ENCODE peak calls at places on chromosome 2, in seven cellular contexts. One of them, this sample, is unnamed. For H3K9me3 and H3K4me1, the result is how much of the 10 kb centered on the place peaks cover.

GRCh38 chr2:187532333-187533120 is 21.7 kb downstream of the TFPI start:
- DNase-seq in naive thymus-derived CD4-positive, alpha-beta T cell: no peak
- DNase-seq in GM23248: no peak
- DNase-seq in upper lobe of left lung: no peak
- DNase-seq in mammary epithelial cell: no peak
- DNase-seq in CD4-positive, CD25-positive, alpha-beta regulatory T cell: no peak
- DNase-seq in left lung: no peak
- DNase-seq in this sample: no peak

GRCh38 chr2:164186596-164186995 is 434.7 kb downstream of the GRB14 start:
- DNase-seq in naive thymus-derived CD4-positive, alpha-beta T cell: no peak
- DNase-seq in GM23248: no peak
- DNase-seq in left lung: no peak
- DNase-seq in mammary epithelial cell: peak
- DNase-seq in CD4-positive, CD25-positive, alpha-beta regulatory T cell: no peak
- DNase-seq in upper lobe of left lung: no peak
- DNase-seq in this sample: no peak

GRCh38 chr2:43071629-43072550 is 154.5 kb downstream of the ZFP36L2 start:
- DNase-seq in upper lobe of left lung: no peak
- DNase-seq in CD4-positive, CD25-positive, alpha-beta regulatory T cell: no peak
- DNase-seq in left lung: peak
- DNase-seq in mammary epithelial cell: no peak
- DNase-seq in naive thymus-derived CD4-positive, alpha-beta T cell: no peak
- DNase-seq in GM23248: peak
- DNase-seq in this sample: no peak

GRCh38 chr2:157833721-157834120 is 42.4 kb downstream of the ACVR1 start:
- DNase-seq in left lung: no peak
- DNase-seq in CD4-positive, CD25-positive, alpha-beta regulatory T cell: no peak
- DNase-seq in naive thymus-derived CD4-positive, alpha-beta T cell: no peak
- DNase-seq in upper lobe of left lung: no peak
- DNase-seq in mammary epithelial cell: no peak
- DNase-seq in GM23248: no peak
- DNase-seq in this sample: no peak

GRCh38 chr2:43228782-43229659 is 2.6 kb upstream of the ZFP36L2 start:
- DNase-seq in mammary epithelial cell: peak
- DNase-seq in left lung: no peak
- DNase-seq in GM23248: peak
- DNase-seq in naive thymus-derived CD4-positive, alpha-beta T cell: no peak
- DNase-seq in CD4-positive, CD25-positive, alpha-beta regulatory T cell: peak
- DNase-seq in upper lobe of left lung: no peak
- DNase-seq in this sample: no peak

GRCh38 chr2:198483046-198483445 is 678.7 kb downstream of the PLCL1 start:
- DNase-seq in naive thymus-derived CD4-positive, alpha-beta T cell: no peak
- DNase-seq in upper lobe of left lung: no peak
- DNase-seq in left lung: no peak
- DNase-seq in CD4-positive, CD25-positive, alpha-beta regulatory T cell: no peak
- DNase-seq in GM23248: peak
- DNase-seq in mammary epithelial cell: no peak
- DNase-seq in this sample: no peak

GRCh38 chr2:112642561-112642960 is 3.2 kb upstream of the SLC20A1 start:
- DNase-seq in GM23248: no peak
- DNase-seq in CD4-positive, CD25-positive, alpha-beta regulatory T cell: no peak
- DNase-seq in naive thymus-derived CD4-positive, alpha-beta T cell: no peak
- DNase-seq in left lung: no peak
- DNase-seq in upper lobe of left lung: no peak
- DNase-seq in mammary epithelial cell: no peak
- DNase-seq in this sample: no peak

GRCh38 chr2:198054299-198054698 is 249.9 kb downstream of the PLCL1 start:
- DNase-seq in upper lobe of left lung: no peak
- DNase-seq in GM23248: peak
- DNase-seq in mammary epithelial cell: peak
- DNase-seq in left lung: no peak
- DNase-seq in CD4-positive, CD25-positive, alpha-beta regulatory T cell: peak
- DNase-seq in naive thymus-derived CD4-positive, alpha-beta T cell: peak
- DNase-seq in this sample: no peak

DNA sequence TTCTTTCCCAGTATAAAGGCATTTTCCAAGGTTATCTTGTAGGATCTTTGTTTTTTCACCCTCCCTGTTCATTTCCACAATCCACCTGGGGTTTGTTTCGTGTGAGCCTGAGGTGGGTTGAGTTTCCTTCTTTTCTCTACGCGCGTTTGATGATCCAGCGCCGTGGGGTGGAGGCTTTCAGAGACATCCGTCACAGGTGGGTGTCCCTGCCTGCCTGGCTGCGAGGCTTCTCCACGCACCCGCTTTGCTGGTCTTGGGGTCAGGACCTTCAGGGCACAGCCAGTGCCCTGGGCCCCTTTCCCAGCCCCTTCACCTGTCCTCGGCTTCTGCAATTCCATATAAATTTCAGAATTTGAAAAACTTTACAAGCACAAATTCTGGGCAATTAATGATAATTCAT is 109.0 kb upstream of the ALKAL2 start:
- DNase-seq in mammary epithelial cell: no peak
- DNase-seq in upper lobe of left lung: no peak
- DNase-seq in CD4-positive, CD25-positive, alpha-beta regulatory T cell: no peak
- DNase-seq in naive thymus-derived CD4-positive, alpha-beta T cell: no peak
- DNase-seq in GM23248: no peak
- DNase-seq in left lung: no peak
- DNase-seq in this sample: no peak
- H3K9me3 ChIP-seq in mammary epithelial cell: under half
- H3K9me3 ChIP-seq in upper lobe of left lung: under half
- H3K9me3 ChIP-seq in CD4-positive, CD25-positive, alpha-beta regulatory T cell: under half
- H3K9me3 ChIP-seq in naive thymus-derived CD4-positive, alpha-beta T cell: under half
- H3K9me3 ChIP-seq in GM23248: under half
- H3K9me3 ChIP-seq in left lung: under half
- H3K9me3 ChIP-seq in this sample: under half

DNA sequence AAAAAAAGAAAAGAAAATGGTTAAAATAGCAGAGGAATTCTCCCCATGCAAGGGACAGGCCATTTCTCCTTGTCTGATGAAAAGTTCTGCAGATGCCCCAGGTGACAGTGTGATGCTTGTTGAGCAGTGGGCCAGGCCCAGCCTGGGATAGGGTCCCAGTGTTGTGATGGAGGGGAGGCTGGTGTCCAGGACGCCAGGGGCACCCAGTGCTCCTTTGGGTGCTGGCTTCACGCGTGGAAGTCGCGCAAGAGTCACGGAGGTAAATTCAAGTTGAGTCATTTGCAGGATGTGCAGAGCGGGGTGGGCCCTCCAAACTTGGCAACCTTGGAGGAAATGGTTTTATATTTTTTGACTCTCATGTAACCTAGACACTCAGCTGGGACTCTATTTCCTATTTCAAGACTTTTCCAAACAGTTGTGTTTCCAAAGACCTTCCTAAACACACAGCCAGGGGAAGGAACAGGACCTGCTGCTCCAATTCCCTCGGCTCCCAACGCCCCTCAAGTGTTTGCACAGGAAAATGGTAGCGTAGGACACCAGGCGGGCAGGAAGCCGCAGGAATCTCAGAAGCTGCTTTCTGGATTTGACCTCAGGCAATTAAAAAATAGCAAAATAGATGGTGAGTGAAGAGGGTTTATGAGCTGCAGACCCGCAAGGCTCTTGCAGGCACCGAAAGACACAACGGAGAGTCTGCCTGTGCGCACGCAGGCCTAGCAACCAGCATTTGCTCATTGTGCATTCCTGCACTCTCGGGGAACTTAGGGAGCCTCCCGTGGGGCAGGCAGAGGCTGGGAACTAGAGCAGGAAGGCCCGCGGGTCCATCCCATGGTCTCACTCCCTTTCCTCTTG is 107.1 kb upstream of the ODC1 start:
- DNase-seq in mammary epithelial cell: no peak
- DNase-seq in GM23248: no peak
- DNase-seq in left lung: peak
- DNase-seq in upper lobe of left lung: no peak
- DNase-seq in CD4-positive, CD25-positive, alpha-beta regulatory T cell: no peak
- DNase-seq in naive thymus-derived CD4-positive, alpha-beta T cell: no peak
- DNase-seq in this sample: no peak
- H3K27ac ChIP-seq in mammary epithelial cell: no peak
- H3K27ac ChIP-seq in GM23248: no peak
- H3K27ac ChIP-seq in left lung: no peak
- H3K27ac ChIP-seq in upper lobe of left lung: no peak
- H3K27ac ChIP-seq in CD4-positive, CD25-positive, alpha-beta regulatory T cell: no peak
- H3K27ac ChIP-seq in naive thymus-derived CD4-positive, alpha-beta T cell: no peak
- H3K27ac ChIP-seq in this sample: no peak

DNA sequence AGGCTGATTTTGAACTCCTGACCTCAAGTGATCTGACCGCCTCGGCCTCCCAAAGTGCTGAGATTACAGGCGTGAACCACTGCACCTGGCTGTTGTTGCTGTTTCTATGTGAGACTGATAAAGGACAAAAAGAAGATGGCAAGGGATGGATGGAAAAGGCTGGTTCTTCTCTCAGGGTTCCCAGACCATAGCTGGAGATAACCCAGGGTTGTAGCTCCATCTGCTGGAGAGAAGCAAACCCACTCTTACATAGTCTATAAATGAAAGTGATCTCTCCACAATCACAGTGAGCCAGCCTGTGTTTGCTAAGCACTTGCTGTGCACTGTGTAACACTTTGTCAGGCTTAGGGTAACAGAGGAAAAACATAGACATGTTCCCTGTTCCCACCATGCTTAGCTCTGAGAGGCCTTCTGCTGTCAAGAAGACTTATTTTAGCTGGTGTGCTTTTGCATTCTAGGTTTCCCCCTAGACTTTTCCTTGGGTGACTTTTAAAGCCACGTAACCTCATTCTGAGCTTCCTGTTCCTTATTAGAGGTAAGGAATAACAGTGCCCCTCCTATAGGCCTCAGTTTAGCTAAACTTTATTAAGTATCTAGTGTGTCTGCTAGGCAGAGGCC is 49.7 kb downstream of the LIMS1 start:
- DNase-seq in left lung: no peak
- DNase-seq in upper lobe of left lung: no peak
- DNase-seq in mammary epithelial cell: peak
- DNase-seq in naive thymus-derived CD4-positive, alpha-beta T cell: peak
- DNase-seq in GM23248: peak
- DNase-seq in CD4-positive, CD25-positive, alpha-beta regulatory T cell: peak
- DNase-seq in this sample: no peak
- H3K4me1 ChIP-seq in left lung: half or more
- H3K4me1 ChIP-seq in upper lobe of left lung: under half
- H3K4me1 ChIP-seq in mammary epithelial cell: under half
- H3K4me1 ChIP-seq in naive thymus-derived CD4-positive, alpha-beta T cell: under half
- H3K4me1 ChIP-seq in GM23248: under half
- H3K4me1 ChIP-seq in CD4-positive, CD25-positive, alpha-beta regulatory T cell: under half
- H3K4me1 ChIP-seq in this sample: under half

DNA sequence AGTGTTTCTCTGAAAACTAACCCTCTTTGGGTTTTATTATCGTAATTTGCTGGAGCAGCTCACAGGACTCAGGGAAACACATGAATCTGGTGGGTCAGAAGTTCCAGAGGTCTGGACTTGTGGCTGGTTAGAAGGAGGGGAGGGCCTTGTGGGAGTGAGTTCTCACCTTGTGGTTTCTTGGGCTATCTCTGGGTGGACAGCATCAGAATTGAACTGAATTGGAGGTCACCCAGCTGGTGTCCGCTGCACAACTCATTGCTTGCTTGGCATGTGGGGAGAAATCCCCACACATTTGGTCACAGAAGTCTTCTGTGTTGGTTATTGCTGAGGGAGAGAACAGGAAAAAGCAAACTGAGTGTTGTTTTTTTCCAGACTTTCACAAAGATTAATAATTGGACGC is 27.5 kb downstream of the ZNF892 start:
- DNase-seq in GM23248: no peak
- DNase-seq in naive thymus-derived CD4-positive, alpha-beta T cell: no peak
- DNase-seq in CD4-positive, CD25-positive, alpha-beta regulatory T cell: no peak
- DNase-seq in left lung: no peak
- DNase-seq in mammary epithelial cell: no peak
- DNase-seq in upper lobe of left lung: no peak
- DNase-seq in this sample: no peak
- H3K9me3 ChIP-seq in GM23248: under half
- H3K9me3 ChIP-seq in naive thymus-derived CD4-positive, alpha-beta T cell: under half
- H3K9me3 ChIP-seq in CD4-positive, CD25-positive, alpha-beta regulatory T cell: under half
- H3K9me3 ChIP-seq in left lung: under half
- H3K9me3 ChIP-seq in mammary epithelial cell: under half
- H3K9me3 ChIP-seq in upper lobe of left lung: under half
- H3K9me3 ChIP-seq in this sample: under half

DNA sequence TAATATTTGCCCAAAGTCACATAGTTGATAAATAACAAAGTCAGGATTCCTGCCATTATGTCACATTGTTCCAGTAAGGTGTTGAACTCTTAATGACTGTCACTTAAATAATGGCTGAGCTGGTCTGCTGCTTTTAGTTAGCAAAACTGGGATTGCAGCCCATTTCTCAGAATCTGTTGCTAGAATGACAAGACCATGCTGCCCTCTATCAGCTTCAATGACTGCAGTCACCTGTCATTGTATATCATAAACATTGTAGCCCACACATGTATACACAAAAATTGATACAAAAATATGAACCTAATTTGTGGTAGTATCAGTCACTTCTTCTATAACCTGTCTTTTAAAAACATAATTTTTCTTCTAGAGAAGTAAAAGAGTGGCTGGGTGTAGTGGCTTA is 121.1 kb downstream of the FAM161A start:
- DNase-seq in mammary epithelial cell: no peak
- DNase-seq in naive thymus-derived CD4-positive, alpha-beta T cell: no peak
- DNase-seq in GM23248: no peak
- DNase-seq in upper lobe of left lung: no peak
- DNase-seq in left lung: no peak
- DNase-seq in CD4-positive, CD25-positive, alpha-beta regulatory T cell: no peak
- DNase-seq in this sample: no peak
- H3K27ac ChIP-seq in mammary epithelial cell: no peak
- H3K27ac ChIP-seq in naive thymus-derived CD4-positive, alpha-beta T cell: no peak
- H3K27ac ChIP-seq in GM23248: no peak
- H3K27ac ChIP-seq in upper lobe of left lung: no peak
- H3K27ac ChIP-seq in left lung: no peak
- H3K27ac ChIP-seq in CD4-positive, CD25-positive, alpha-beta regulatory T cell: no peak
- H3K27ac ChIP-seq in this sample: no peak

GRCh38 chr2:19208479-19209204 is 149.8 kb downstream of the OSR1 start:
- DNase-seq in left lung: no peak
- DNase-seq in mammary epithelial cell: no peak
- DNase-seq in naive thymus-derived CD4-positive, alpha-beta T cell: no peak
- DNase-seq in upper lobe of left lung: no peak
- DNase-seq in CD4-positive, CD25-positive, alpha-beta regulatory T cell: no peak
- DNase-seq in GM23248: no peak
- DNase-seq in this sample: no peak

GRCh38 chr2:19205983-19206533 is 152.4 kb downstream of the OSR1 start:
- DNase-seq in mammary epithelial cell: no peak
- DNase-seq in CD4-positive, CD25-positive, alpha-beta regulatory T cell: no peak
- DNase-seq in GM23248: peak
- DNase-seq in upper lobe of left lung: no peak
- DNase-seq in naive thymus-derived CD4-positive, alpha-beta T cell: no peak
- DNase-seq in left lung: no peak
- DNase-seq in this sample: no peak

GRCh38 chr2:19207452-19207851 is 151.0 kb downstream of the OSR1 start:
- DNase-seq in naive thymus-derived CD4-positive, alpha-beta T cell: no peak
- DNase-seq in mammary epithelial cell: no peak
- DNase-seq in left lung: no peak
- DNase-seq in CD4-positive, CD25-positive, alpha-beta regulatory T cell: no peak
- DNase-seq in GM23248: no peak
- DNase-seq in upper lobe of left lung: no peak
- DNase-seq in this sample: no peak

GRCh38 chr2:19214682-19215391 is 143.6 kb downstream of the OSR1 start:
- DNase-seq in naive thymus-derived CD4-positive, alpha-beta T cell: no peak
- DNase-seq in left lung: no peak
- DNase-seq in mammary epithelial cell: no peak
- DNase-seq in GM23248: no peak
- DNase-seq in upper lobe of left lung: no peak
- DNase-seq in CD4-positive, CD25-positive, alpha-beta regulatory T cell: no peak
- DNase-seq in this sample: no peak

GRCh38 chr2:19209575-19210341 is 148.7 kb downstream of the OSR1 start:
- DNase-seq in CD4-positive, CD25-positive, alpha-beta regulatory T cell: no peak
- DNase-seq in mammary epithelial cell: no peak
- DNase-seq in GM23248: no peak
- DNase-seq in left lung: no peak
- DNase-seq in upper lobe of left lung: no peak
- DNase-seq in naive thymus-derived CD4-positive, alpha-beta T cell: no peak
- DNase-seq in this sample: no peak
- H3K4me1 ChIP-seq in CD4-positive, CD25-positive, alpha-beta regulatory T cell: under half
- H3K4me1 ChIP-seq in mammary epithelial cell: under half
- H3K4me1 ChIP-seq in GM23248: under half
- H3K4me1 ChIP-seq in left lung: under half
- H3K4me1 ChIP-seq in upper lobe of left lung: under half
- H3K4me1 ChIP-seq in naive thymus-derived CD4-positive, alpha-beta T cell: under half
- H3K4me1 ChIP-seq in this sample: under half

This sample was measured in RWPE2.